ENCODE peak calls at places on chromosomes 6 and 20, in seven cellular contexts. V, L, G, M, F, C and Y are unnamed samples.

GRCh38 chr20:51412333-51412761 is 130.2 kb downstream of the NFATC2 start:
- DNase-seq in V (no peak), L (peak), G (peak), M (no peak), F (no peak), C (no peak), Y (no peak)

GRCh38 chr6:26363882-26364825 is 844 bp upstream of the BTN3A2 start:
- DNase-seq in V (no peak), L (no peak), G (no peak), M (no peak), F (no peak), C (no peak), Y (no peak)

GRCh38 chr6:35687658-35688604 is 784 bp downstream of the FKBP5 start:
- DNase-seq in V (peak), L (peak), G (peak), M (peak), F (peak), C (peak), Y (no peak)

GRCh38 chr20:3924304-3925112 is 35.3 kb downstream of the PANK2 start:
- DNase-seq in V (peak), L (no peak), G (no peak), M (no peak), F (peak), C (no peak), Y (no peak)

GRCh38 chr6:42385339-42385738 is 66.4 kb downstream of the TRERF1 start:
- DNase-seq in V (no peak), L (no peak), G (no peak), M (no peak), F (no peak), C (no peak), Y (no peak)

GRCh38 chr6:80165143-80165542 is 58.7 kb downstream of the BCKDHB start:
- DNase-seq in V (no peak), L (no peak), G (peak), M (no peak), F (no peak), C (no peak), Y (no peak)

GRCh38 chr20:6940052-6940451 is 172.6 kb downstream of the BMP2 start:
- DNase-seq in V (peak), L (no peak), G (no peak), M (no peak), F (no peak), C (peak), Y (peak)

GRCh38 chr6:33781105-33781975 is 7.6 kb downstream of the LEMD2 start:
- DNase-seq in V (no peak), L (no peak), G (no peak), M (no peak), F (no peak), C (peak), Y (no peak)

GRCh38 chr6:73523434-73524123 is 2.7 kb upstream of the EEF1A1 start:
- DNase-seq in V (peak), L (peak), G (peak), M (peak), F (peak), C (peak), Y (no peak)

DNA sequence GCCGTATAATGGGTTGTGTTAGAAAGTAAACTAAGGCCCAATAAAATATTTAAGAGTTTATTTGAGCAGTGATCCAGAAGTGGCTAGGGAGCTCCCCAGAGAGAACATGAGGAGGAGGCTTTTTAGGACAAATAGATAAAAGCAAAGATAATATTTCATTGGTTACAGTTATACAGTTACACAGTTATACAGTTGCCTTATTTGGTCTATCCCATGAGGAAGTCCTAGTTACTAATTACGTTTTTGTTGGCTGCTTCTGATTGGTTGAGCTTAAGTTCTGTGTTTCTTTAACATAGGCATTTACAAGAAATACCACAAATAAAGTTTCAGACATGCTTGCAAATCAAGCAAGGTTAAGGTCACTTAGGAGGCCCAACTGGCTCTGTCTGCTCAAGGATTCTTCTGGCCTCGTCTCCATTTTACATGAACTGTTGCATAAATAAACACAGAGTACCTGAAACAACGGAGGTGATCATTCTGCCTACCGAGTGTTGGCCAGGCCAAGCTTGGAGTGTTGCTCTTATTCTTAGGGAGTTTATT is 7.0 kb downstream of the UBD start:
- DNase-seq in V (no peak), L (no peak), G (peak), M (no peak), F (no peak), C (peak), Y (peak)
- H3K4me3 ChIP-seq in V (no peak), L (peak), G (no peak), M (peak), F (peak), C (no peak), Y (peak)

DNA sequence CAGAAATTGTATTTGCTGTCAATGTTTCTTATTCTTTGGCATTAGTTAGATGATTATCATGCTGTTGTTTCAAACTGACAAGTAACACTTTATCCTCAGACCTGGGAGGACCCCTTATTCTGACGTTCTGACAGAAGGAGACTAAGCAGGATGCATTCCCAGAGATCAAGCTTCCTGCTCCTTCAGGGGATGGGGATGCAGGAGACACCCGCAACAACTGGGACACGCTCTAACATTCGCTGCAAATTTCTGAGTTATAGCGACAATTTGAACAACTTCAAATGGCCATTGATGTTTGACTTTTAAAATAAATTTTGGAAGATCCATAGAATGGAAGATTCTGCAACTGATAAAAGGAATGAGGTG is 69.0 kb upstream of the ZNF184 start:
- DNase-seq in V (no peak), L (no peak), G (no peak), M (no peak), F (no peak), C (no peak), Y (no peak)
- H3K4me3 ChIP-seq in V (no peak), L (no peak), G (no peak), M (no peak), F (no peak), C (no peak), Y (no peak)

DNA sequence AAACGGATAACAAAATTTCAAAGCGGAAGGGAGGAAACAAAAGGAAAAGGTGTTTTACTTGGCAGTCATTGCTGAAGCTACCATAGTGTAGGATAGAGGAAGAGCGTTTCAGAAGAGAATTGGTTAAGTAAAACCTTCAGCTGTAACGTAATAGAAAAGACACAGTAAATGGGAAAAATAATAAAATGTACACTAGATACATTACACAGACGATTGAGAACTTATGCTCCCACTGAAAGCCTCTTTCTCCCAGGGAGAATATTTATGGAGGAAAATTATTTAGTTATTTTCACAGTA is 90.8 kb upstream of the PRDM1 start:
- DNase-seq in V (no peak), L (no peak), G (peak), M (no peak), F (no peak), C (no peak), Y (no peak)
- H3K4me3 ChIP-seq in V (no peak), L (peak), G (peak), M (peak), F (peak), C (peak), Y (peak)

GRCh38 chr6:31175961-31176360 is 5.5 kb upstream of the POU5F1 start:
- DNase-seq in V (no peak), L (no peak), G (peak), M (no peak), F (no peak), C (no peak), Y (no peak)

GRCh38 chr6:31179042-31179386 is 8.5 kb upstream of the POU5F1 start:
- DNase-seq in V (no peak), L (no peak), G (no peak), M (no peak), F (no peak), C (no peak), Y (no peak)

GRCh38 chr6:31179896-31180295 is 9.4 kb upstream of the POU5F1 start:
- DNase-seq in V (no peak), L (no peak), G (no peak), M (no peak), F (no peak), C (no peak), Y (no peak)

GRCh38 chr6:31178143-31179041 is 7.9 kb upstream of the POU5F1 start:
- DNase-seq in V (no peak), L (no peak), G (no peak), M (no peak), F (no peak), C (no peak), Y (no peak)

DNA sequence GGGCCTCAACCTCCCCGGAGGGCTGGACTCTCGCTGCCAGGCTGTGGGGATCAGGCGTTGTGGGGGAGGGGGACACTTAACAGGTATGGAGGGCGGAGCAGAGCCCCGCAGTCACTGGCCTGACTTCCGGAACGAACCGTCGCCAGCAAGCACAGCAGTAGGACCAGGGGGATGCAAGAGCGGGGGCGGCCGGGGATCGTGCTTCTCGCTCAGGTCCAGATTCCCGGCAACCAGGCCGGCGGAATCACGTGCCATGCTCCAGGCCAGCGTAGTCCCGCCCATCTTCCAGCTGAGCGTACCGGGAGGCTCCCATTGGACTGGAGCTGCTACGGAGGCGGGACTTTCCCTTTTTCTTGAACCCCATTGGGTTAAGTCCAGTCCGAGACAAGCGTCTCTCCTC is 10.0 kb upstream of the POU5F1 start:
- DNase-seq in V (no peak), L (peak), G (no peak), M (no peak), F (peak), C (no peak), Y (no peak)
- H3K4me3 ChIP-seq in V (no peak), L (peak), G (no peak), M (peak), F (peak), C (no peak), Y (peak)